ENCODE peak calls at places on chromosomes 7 and 10, in seven cellular contexts. D is GM23338; L is GM03348; E is GM19239; N is CD8-positive, alpha-beta memory T cell; Q is PC-9; I is non-pigmented ciliary epithelial cell. R is an unnamed sample.

GRCh38 chr10:7700577-7701125 is 2.5 kb upstream of the ITIH2 start:
- DNase-seq in D (no peak), L (no peak), E (no peak), N (no peak), Q (no peak), I (no peak), R (peak; percentile 46)

GRCh38 chr7:99301496-99301895 is 24.2 kb upstream of the ARPC1A start:
- DNase-seq in D (no peak), L (no peak), E (no peak), N (no peak), Q (no peak), I (no peak), R (no peak)

GRCh38 chr10:116561026-116561425 is 15.3 kb downstream of the PNLIP start:
- DNase-seq in D (no peak), L (no peak), E (no peak), N (no peak), Q (no peak), I (no peak), R (no peak)

GRCh38 chr7:137454169-137455166 is 110.9 kb upstream of the PTN start:
- DNase-seq in D (peak; percentile 66), L (peak; percentile 61), E (no peak), N (no peak), Q (peak; percentile 38), I (no peak), R (peak; percentile 69)

GRCh38 chr10:112379635-112380296 is 5.8 kb downstream of the ACSL5 start:
- DNase-seq in D (no peak), L (no peak), E (no peak), N (no peak), Q (peak; percentile 93), I (no peak), R (peak; percentile 43)

GRCh38 chr7:77537136-77537594 is at the start of gene PTPN12:
- DNase-seq in D (peak; percentile 74), L (no peak), E (no peak), N (no peak), Q (no peak), I (no peak), R (no peak)

GRCh38 chr7:15041226-15041625 is 138.7 kb upstream of the DGKB start:
- DNase-seq in D (no peak), L (no peak), E (no peak), N (no peak), Q (no peak), I (peak; percentile 5), R (no peak)

GRCh38 chr10:70604106-70604505 is 1.6 kb upstream of the PRF1 start:
- DNase-seq in D (no peak), L (no peak), E (no peak), N (no peak), Q (no peak), I (no peak), R (no peak)

GRCh38 chr7:50293509-50294179 is 10.9 kb upstream of the IKZF1 start:
- DNase-seq in D (no peak), L (no peak), E (no peak), N (no peak), Q (no peak), I (no peak), R (no peak)

GRCh38 chr7:105122619-105123018 is 108.6 kb downstream of the KMT2E start:
- DNase-seq in D (no peak), L (no peak), E (no peak), N (no peak), Q (no peak), I (no peak), R (no peak)

GRCh38 chr10:76179806-76180205 is 748.4 kb downstream of the LRMDA start:
- DNase-seq in D (no peak), L (no peak), E (no peak), N (no peak), Q (no peak), I (no peak), R (no peak)

GRCh38 chr10:104349623-104350142 is 4.0 kb upstream of the CFAP58 start:
- DNase-seq in D (peak; percentile 68), L (no peak), E (no peak), N (no peak), Q (peak; percentile 78), I (no peak), R (peak; percentile 71)

GRCh38 chr7:139661043-139661440 is 116.8 kb downstream of the HIPK2 start:
- DNase-seq in D (no peak), L (no peak), E (no peak), N (no peak), Q (no peak), I (no peak), R (no peak)

GRCh38 chr7:87564290-87564963 is 36.3 kb downstream of the ABCB1 start:
- DNase-seq in D (peak; percentile 77), L (peak; percentile 5), E (no peak), N (no peak), Q (no peak), I (no peak), R (peak; percentile 19)

GRCh38 chr7:156509216-156509615 is 131.4 kb upstream of the RNF32 start:
- DNase-seq in D (no peak), L (no peak), E (no peak), N (no peak), Q (no peak), I (no peak), R (no peak)

GRCh38 chr7:148037049-148037448 is 553.5 kb upstream of the C7orf33 start:
- DNase-seq in D (no peak), L (no peak), E (no peak), N (no peak), Q (no peak), I (no peak), R (no peak)

GRCh38 chr7:74206589-74207120 is 3.2 kb upstream of the LAT2 start:
- DNase-seq in D (peak; percentile 89), L (peak; percentile 88), E (peak; percentile 58), N (peak; percentile 67), Q (peak; percentile 46), I (no peak), R (peak; percentile 81)

GRCh38 chr10:77841711-77842375 is 84.7 kb downstream of the DLG5 start:
- DNase-seq in D (no peak), L (no peak), E (no peak), N (no peak), Q (no peak), I (no peak), R (no peak)

R was measured in GM23248.